ENCODE peak calls at places on chromosomes 6 and 20, in seven cellular contexts. O is fibroblast of lung, E is glutamatergic neuron, Z is foreskin fibroblast, N is esophagus squamous epithelium, J is cardiac fibroblast, H is right atrium auricular region. U is an unnamed sample.
A peak's percentile ranks its signal among the peaks of the same experiment; 100 is the strongest.

GRCh38 chr6:152474341-152474740 is 162.8 kb downstream of the SYNE1 start:
- DNase-seq in N (no peak), Z (no peak), O (peak; percentile 25), J (peak; percentile 33), E (no peak), H (no peak), U (no peak)

GRCh38 chr6:156283091-156283490 is 494.1 kb upstream of the ARID1B start:
- DNase-seq in H (no peak), Z (no peak), E (no peak), N (no peak), O (no peak), J (no peak), U (no peak)

GRCh38 chr6:158571826-158572652 is 12.1 kb downstream of the TMEM181 start:
- DNase-seq in N (no peak), Z (no peak), H (no peak), E (no peak), J (peak; percentile 5), O (no peak), U (no peak)

GRCh38 chr6:37310980-37311379 is 42.8 kb upstream of the RNF8 start:
- DNase-seq in E (no peak), N (no peak), J (no peak), H (no peak), Z (no peak), O (no peak), U (no peak)

GRCh38 chr6:42028234-42029061 is 21.9 kb upstream of the TAF8 start:
- DNase-seq in N (no peak), O (peak; percentile 89), E (no peak), Z (no peak), J (peak; percentile 85), H (no peak), U (no peak)

GRCh38 chr6:163085861-163086562 is 328.5 kb upstream of the QKI start:
- DNase-seq in J (no peak), Z (no peak), E (no peak), O (peak; percentile 9), N (no peak), H (no peak), U (no peak)

GRCh38 chr20:44029848-44030230 is 115.2 kb downstream of the TOX2 start:
- DNase-seq in N (no peak), Z (no peak), E (no peak), J (no peak), O (no peak), H (peak; percentile 43), U (no peak)

GRCh38 chr6:43033874-43034273 is 12.5 kb downstream of the RRP36 start:
- DNase-seq in J (no peak), E (no peak), Z (no peak), N (no peak), O (no peak), H (no peak), U (no peak)

GRCh38 chr6:7730003-7730402 is 4.1 kb downstream of the BMP6 start:
- DNase-seq in E (no peak), J (peak; percentile 46), N (no peak), Z (no peak), H (no peak), O (no peak), U (no peak)

GRCh38 chr20:51220293-51220706 is 197.4 kb upstream of the KCNG1 start:
- DNase-seq in N (no peak), H (no peak), O (no peak), E (peak; percentile 72), Z (no peak), J (peak; percentile 29), U (peak; percentile 22)

GRCh38 chr6:112620832-112621569 is 273.9 kb downstream of the RFPL4B start:
- DNase-seq in J (peak; percentile 66), E (no peak), N (no peak), H (no peak), O (peak; percentile 78), Z (no peak), U (no peak)

GRCh38 chr6:137223370-137224131 is 4.4 kb upstream of the IFNGR1 start:
- DNase-seq in Z (no peak), N (no peak), O (peak; percentile 43), E (no peak), J (peak; percentile 97), H (peak; percentile 81), U (no peak)

GRCh38 chr6:158043586-158044524 is 62.2 kb downstream of the SYNJ2 start:
- DNase-seq in N (no peak), J (no peak), E (no peak), O (no peak), H (peak; percentile 77), Z (no peak), U (no peak)

GRCh38 chr6:110877154-110877564 is 2.6 kb downstream of the AMD1 start:
- DNase-seq in O (peak; percentile 27), J (peak; percentile 13), N (no peak), H (no peak), E (no peak), Z (no peak), U (no peak)

GRCh38 chr6:157201083-157201482 is 122.2 kb downstream of the TMEM242 start:
- DNase-seq in J (no peak), E (no peak), Z (no peak), H (no peak), O (no peak), N (no peak), U (no peak)

GRCh38 chr6:40907198-40907701 is 131.8 kb downstream of the UNC5CL start:
- DNase-seq in H (no peak), N (no peak), Z (peak; percentile 36), E (no peak), J (peak; percentile 13), O (peak; percentile 62), U (no peak)

GRCh38 chr6:27957526-27957925 is 485 bp downstream of the OR2B6 start:
- DNase-seq in O (no peak), N (no peak), J (no peak), H (no peak), Z (no peak), E (no peak), U (no peak)

GRCh38 chr20:38081575-38081974 is 48.0 kb downstream of the RPRD1B start:
- DNase-seq in N (no peak), E (no peak), H (no peak), J (no peak), Z (no peak), O (no peak), U (no peak)

GRCh38 chr6:117613920-117614535 is 11.7 kb upstream of the GOPC start:
- DNase-seq in O (peak; percentile 65), H (no peak), E (no peak), N (no peak), Z (no peak), J (peak; percentile 9), U (no peak)

GRCh38 chr6:14874975-14875677 is 370.7 kb upstream of the JARID2 start:
- DNase-seq in H (no peak), E (no peak), N (no peak), O (no peak), Z (no peak), J (no peak), U (no peak)

GRCh38 chr6:168700880-168701279 is 259.9 kb downstream of the SMOC2 start:
- DNase-seq in N (no peak), Z (no peak), E (no peak), J (no peak), H (peak; percentile 28), O (no peak), U (no peak)

GRCh38 chr6:130676077-130676772 is 151.0 kb upstream of the SMLR1 start:
- DNase-seq in O (no peak), Z (no peak), N (no peak), J (no peak), E (no peak), H (no peak), U (no peak)

GRCh38 chr6:42352856-42353564 is 98.7 kb downstream of the TRERF1 start:
- DNase-seq in Z (peak; percentile 72), J (peak; percentile 88), H (no peak), E (no peak), O (peak; percentile 70), N (no peak), U (no peak)

GRCh38 chr20:62965363-62965771 is 12.9 kb downstream of the SLC17A9 start:
- DNase-seq in J (no peak), O (no peak), N (no peak), H (no peak), Z (no peak), E (no peak), U (no peak)

GRCh38 chr6:159169193-159169555 is at the start of gene FNDC1:
- DNase-seq in Z (no peak), H (no peak), O (no peak), J (no peak), E (peak; percentile 82), N (no peak), U (peak; percentile 74)

GRCh38 chr6:74755196-74755595 is 450.7 kb downstream of the COL12A1 start:
- DNase-seq in O (no peak), J (no peak), Z (no peak), E (no peak), H (no peak), N (no peak), U (no peak)

GRCh38 chr6:85752602-85753001 is 109.9 kb upstream of the SYNCRIP start:
- DNase-seq in H (no peak), N (no peak), J (no peak), E (no peak), O (no peak), Z (no peak), U (no peak)

GRCh38 chr6:85751374-85752055 is 108.8 kb upstream of the SYNCRIP start:
- DNase-seq in Z (no peak), J (no peak), O (peak; percentile 1), E (no peak), H (no peak), N (no peak), U (no peak)

GRCh38 chr6:85749236-85749635 is 106.5 kb upstream of the SYNCRIP start:
- DNase-seq in Z (no peak), J (no peak), E (no peak), O (no peak), N (no peak), H (no peak), U (no peak)

GRCh38 chr6:85756982-85757381 is 114.3 kb upstream of the SYNCRIP start:
- DNase-seq in H (no peak), N (no peak), O (peak; percentile 17), Z (peak; percentile 6), E (no peak), J (peak; percentile 59), U (no peak)

GRCh38 chr6:85754894-85755293 is 112.2 kb upstream of the SYNCRIP start:
- DNase-seq in H (no peak), N (no peak), E (no peak), Z (no peak), O (no peak), J (no peak), U (no peak)
- TF ChIP-seq CTCF in H (no peak), N (no peak), E (no peak), Z (no peak), O (no peak), J (no peak), U (no peak)

GRCh38 chr6:32894085-32895005 is 40.4 kb downstream of the PSMB9 start:
- DNase-seq in O (peak; percentile 89), N (peak; percentile 51), H (peak; percentile 94), J (peak; percentile 94), E (peak; percentile 97), Z (peak; percentile 89), U (peak; percentile 96)
- TF ChIP-seq CTCF in O (no peak), N (no peak), H (no peak), J (no peak), E (no peak), Z (no peak), U (no peak)

GRCh38 chr6:46677314-46677654 is 10.4 kb upstream of the TDRD6 start:
- DNase-seq in O (no peak), J (no peak), H (no peak), Z (no peak), E (no peak), N (no peak), U (no peak)
- TF ChIP-seq CTCF in O (no peak), J (peak; percentile 6), H (no peak), Z (peak; percentile 16), E (peak; percentile 39), N (no peak), U (no peak)

GRCh38 chr20:47063808-47064207 is 169.2 kb downstream of the EYA2 start:
- DNase-seq in E (no peak), N (no peak), H (no peak), O (no peak), J (no peak), Z (no peak), U (no peak)
- TF ChIP-seq CTCF in E (no peak), N (no peak), H (no peak), O (no peak), J (no peak), Z (no peak), U (no peak)

U was measured in activated B cell treated with CpG ODN at 0.5 μM for 24 hours.